ENCODE peak calls at places on chromosome 12, in five cellular contexts. One of them, this sample, is unnamed. For H3K4me1, the result is how much of the 10 kb centered on the place peaks cover.

GRCh38 chr12:15364221-15365170 is 42.2 kb downstream of the PTPRO start:
- DNase-seq in spleen: no peak
- DNase-seq in vagina: no peak
- DNase-seq in naive thymus-derived CD4-positive, alpha-beta T cell: no peak
- DNase-seq in HCT116: no peak
- DNase-seq in this sample: no peak

GRCh38 chr12:107131832-107132616 is 38.7 kb upstream of the CRY1 start:
- DNase-seq in spleen: no peak
- DNase-seq in vagina: no peak
- DNase-seq in naive thymus-derived CD4-positive, alpha-beta T cell: peak
- DNase-seq in HCT116: peak
- DNase-seq in this sample: peak

GRCh38 chr12:110965574-110965973 is 45.2 kb upstream of the MYL2 start:
- DNase-seq in spleen: no peak
- DNase-seq in vagina: no peak
- DNase-seq in naive thymus-derived CD4-positive, alpha-beta T cell: no peak
- DNase-seq in HCT116: no peak
- DNase-seq in this sample: no peak

GRCh38 chr12:108180255-108181094 is 51.4 kb downstream of the WSCD2 start:
- DNase-seq in spleen: no peak
- DNase-seq in vagina: no peak
- DNase-seq in naive thymus-derived CD4-positive, alpha-beta T cell: no peak
- DNase-seq in HCT116: no peak
- DNase-seq in this sample: no peak

GRCh38 chr12:82867782-82868505 is 181.2 kb downstream of the TMTC2 start:
- DNase-seq in spleen: no peak
- DNase-seq in vagina: no peak
- DNase-seq in naive thymus-derived CD4-positive, alpha-beta T cell: no peak
- DNase-seq in HCT116: no peak
- DNase-seq in this sample: no peak

GRCh38 chr12:29376118-29376517 is 4.9 kb downstream of the ERGIC2 start:
- DNase-seq in spleen: no peak
- DNase-seq in vagina: no peak
- DNase-seq in naive thymus-derived CD4-positive, alpha-beta T cell: no peak
- DNase-seq in HCT116: no peak
- DNase-seq in this sample: no peak

GRCh38 chr12:82931349-82932116 is 244.8 kb downstream of the TMTC2 start:
- DNase-seq in spleen: no peak
- DNase-seq in vagina: no peak
- DNase-seq in naive thymus-derived CD4-positive, alpha-beta T cell: no peak
- DNase-seq in HCT116: no peak
- DNase-seq in this sample: no peak

GRCh38 chr12:64404470-64405446 is 566 bp downstream of the XPOT start:
- DNase-seq in spleen: no peak
- DNase-seq in vagina: no peak
- DNase-seq in naive thymus-derived CD4-positive, alpha-beta T cell: peak
- DNase-seq in HCT116: no peak
- DNase-seq in this sample: peak

GRCh38 chr12:123905319-123905925 is 67.2 kb downstream of the CCDC92 start:
- DNase-seq in spleen: no peak
- DNase-seq in vagina: no peak
- DNase-seq in naive thymus-derived CD4-positive, alpha-beta T cell: peak
- DNase-seq in HCT116: peak
- DNase-seq in this sample: peak

GRCh38 chr12:79300199-79300568 is 390.6 kb downstream of the PAWR start:
- DNase-seq in spleen: no peak
- DNase-seq in vagina: no peak
- DNase-seq in naive thymus-derived CD4-positive, alpha-beta T cell: no peak
- DNase-seq in HCT116: no peak
- DNase-seq in this sample: peak

GRCh38 chr12:103852498-103852992 is 11.5 kb upstream of the NT5DC3 start:
- DNase-seq in spleen: no peak
- DNase-seq in vagina: no peak
- DNase-seq in naive thymus-derived CD4-positive, alpha-beta T cell: no peak
- DNase-seq in HCT116: no peak
- DNase-seq in this sample: no peak

GRCh38 chr12:110906088-110906487 is 14.3 kb downstream of the MYL2 start:
- DNase-seq in spleen: no peak
- DNase-seq in vagina: no peak
- DNase-seq in naive thymus-derived CD4-positive, alpha-beta T cell: no peak
- DNase-seq in HCT116: no peak
- DNase-seq in this sample: no peak

GRCh38 chr12:109695961-109696461 is 17.6 kb upstream of the FAM222A start:
- DNase-seq in spleen: peak
- DNase-seq in vagina: no peak
- DNase-seq in naive thymus-derived CD4-positive, alpha-beta T cell: no peak
- DNase-seq in HCT116: peak
- DNase-seq in this sample: peak

GRCh38 chr12:106072751-106073150 is 66.0 kb downstream of the NUAK1 start:
- DNase-seq in spleen: no peak
- DNase-seq in vagina: no peak
- DNase-seq in naive thymus-derived CD4-positive, alpha-beta T cell: no peak
- DNase-seq in HCT116: no peak
- DNase-seq in this sample: no peak

GRCh38 chr12:64950899-64951298 is 126.5 kb downstream of the TBC1D30 start:
- DNase-seq in spleen: no peak
- DNase-seq in vagina: no peak
- DNase-seq in naive thymus-derived CD4-positive, alpha-beta T cell: no peak
- DNase-seq in HCT116: no peak
- DNase-seq in this sample: no peak

GRCh38 chr12:55718020-55718419 is 2.2 kb upstream of the RDH5 start:
- DNase-seq in spleen: peak
- DNase-seq in vagina: no peak
- DNase-seq in naive thymus-derived CD4-positive, alpha-beta T cell: no peak
- DNase-seq in HCT116: no peak
- DNase-seq in this sample: no peak

GRCh38 chr12:49547090-49547690 is 8.4 kb downstream of the KCNH3 start:
- DNase-seq in spleen: no peak
- DNase-seq in vagina: no peak
- DNase-seq in naive thymus-derived CD4-positive, alpha-beta T cell: no peak
- DNase-seq in HCT116: no peak
- DNase-seq in this sample: no peak

GRCh38 chr12:62846506-62846905 is 88.4 kb downstream of the PPM1H start:
- DNase-seq in spleen: no peak
- DNase-seq in vagina: no peak
- DNase-seq in naive thymus-derived CD4-positive, alpha-beta T cell: no peak
- DNase-seq in HCT116: no peak
- DNase-seq in this sample: no peak

GRCh38 chr12:60191676-60192359 is 596.0 kb downstream of the SLC16A7 start:
- DNase-seq in spleen: no peak
- DNase-seq in vagina: no peak
- DNase-seq in naive thymus-derived CD4-positive, alpha-beta T cell: no peak
- DNase-seq in HCT116: no peak
- DNase-seq in this sample: no peak

GRCh38 chr12:108611884-108612415 is 14.1 kb upstream of the TMEM119 start:
- DNase-seq in spleen: no peak
- DNase-seq in vagina: no peak
- DNase-seq in naive thymus-derived CD4-positive, alpha-beta T cell: peak
- DNase-seq in HCT116: peak
- DNase-seq in this sample: no peak

GRCh38 chr12:54549774-54550451 is 512 bp downstream of the PDE1B start:
- DNase-seq in spleen: peak
- DNase-seq in vagina: no peak
- DNase-seq in naive thymus-derived CD4-positive, alpha-beta T cell: peak
- DNase-seq in HCT116: no peak
- DNase-seq in this sample: no peak

GRCh38 chr12:52278931-52279682 is 4.7 kb downstream of the KRT86 start:
- DNase-seq in spleen: peak
- DNase-seq in vagina: peak
- DNase-seq in naive thymus-derived CD4-positive, alpha-beta T cell: peak
- DNase-seq in HCT116: peak
- DNase-seq in this sample: peak

GRCh38 chr12:52280796-52281560 is 6.5 kb downstream of the KRT86 start:
- DNase-seq in spleen: peak
- DNase-seq in vagina: peak
- DNase-seq in naive thymus-derived CD4-positive, alpha-beta T cell: no peak
- DNase-seq in HCT116: peak
- DNase-seq in this sample: peak

GRCh38 chr12:52279683-52280318 is 5.4 kb downstream of the KRT86 start:
- DNase-seq in spleen: peak
- DNase-seq in vagina: peak
- DNase-seq in naive thymus-derived CD4-positive, alpha-beta T cell: no peak
- DNase-seq in HCT116: no peak
- DNase-seq in this sample: no peak

GRCh38 chr12:52278530-52278929 is 4.1 kb downstream of the KRT86 start:
- DNase-seq in spleen: no peak
- DNase-seq in vagina: peak
- DNase-seq in naive thymus-derived CD4-positive, alpha-beta T cell: no peak
- DNase-seq in HCT116: no peak
- DNase-seq in this sample: no peak

DNA sequence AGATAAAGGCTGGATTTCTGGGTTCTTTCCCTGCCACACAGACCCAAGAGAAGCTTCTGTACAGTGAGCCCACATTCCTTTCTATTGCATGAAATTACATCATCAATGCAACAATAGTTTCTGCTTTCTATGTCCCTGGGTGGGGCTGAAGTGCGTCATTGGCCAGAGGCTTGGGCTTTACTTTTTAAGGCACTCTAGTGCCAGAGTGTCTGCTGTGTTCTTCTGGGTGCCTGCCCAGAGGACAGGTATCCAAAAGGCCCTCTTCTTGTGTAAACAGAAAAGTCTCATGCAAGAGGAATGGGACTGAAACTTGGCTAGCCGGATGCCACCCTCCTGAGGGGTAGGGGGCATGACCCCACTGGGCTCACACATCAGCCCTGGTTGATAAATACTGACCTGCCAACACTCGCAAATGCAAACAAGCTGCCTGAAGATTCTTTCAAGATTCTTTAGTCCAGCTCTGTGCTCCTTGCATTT is 5.9 kb downstream of the KRT86 start:
- DNase-seq in spleen: peak
- DNase-seq in vagina: peak
- DNase-seq in naive thymus-derived CD4-positive, alpha-beta T cell: no peak
- DNase-seq in HCT116: peak
- DNase-seq in this sample: peak
- H3K4me1 ChIP-seq in spleen: under half
- H3K4me1 ChIP-seq in vagina: under half
- H3K4me1 ChIP-seq in naive thymus-derived CD4-positive, alpha-beta T cell: under half
- H3K4me1 ChIP-seq in HCT116: half or more
- H3K4me1 ChIP-seq in this sample: under half

GRCh38 chr12:4117386-4118016 is 156.1 kb upstream of the CCND2 start:
- DNase-seq in spleen: no peak
- DNase-seq in vagina: no peak
- DNase-seq in naive thymus-derived CD4-positive, alpha-beta T cell: no peak
- DNase-seq in HCT116: no peak
- DNase-seq in this sample: no peak

GRCh38 chr12:4118017-4118510 is 155.5 kb upstream of the CCND2 start:
- DNase-seq in spleen: no peak
- DNase-seq in vagina: no peak
- DNase-seq in naive thymus-derived CD4-positive, alpha-beta T cell: peak
- DNase-seq in HCT116: no peak
- DNase-seq in this sample: no peak

GRCh38 chr12:4119157-4119761 is 154.3 kb upstream of the CCND2 start:
- DNase-seq in spleen: no peak
- DNase-seq in vagina: no peak
- DNase-seq in naive thymus-derived CD4-positive, alpha-beta T cell: no peak
- DNase-seq in HCT116: no peak
- DNase-seq in this sample: peak

GRCh38 chr12:4120316-4120920 is 153.1 kb upstream of the CCND2 start:
- DNase-seq in spleen: no peak
- DNase-seq in vagina: peak
- DNase-seq in naive thymus-derived CD4-positive, alpha-beta T cell: no peak
- DNase-seq in HCT116: no peak
- DNase-seq in this sample: no peak

GRCh38 chr12:4118601-4119156 is 154.9 kb upstream of the CCND2 start:
- DNase-seq in spleen: no peak
- DNase-seq in vagina: no peak
- DNase-seq in naive thymus-derived CD4-positive, alpha-beta T cell: no peak
- DNase-seq in HCT116: no peak
- DNase-seq in this sample: no peak
- H3K4me1 ChIP-seq in spleen: under half
- H3K4me1 ChIP-seq in vagina: under half
- H3K4me1 ChIP-seq in naive thymus-derived CD4-positive, alpha-beta T cell: under half
- H3K4me1 ChIP-seq in HCT116: under half
- H3K4me1 ChIP-seq in this sample: under half

GRCh38 chr12:57614178-57614947 is 3.1 kb downstream of the ARHGEF25 start:
- DNase-seq in spleen: no peak
- DNase-seq in vagina: no peak
- DNase-seq in naive thymus-derived CD4-positive, alpha-beta T cell: no peak
- DNase-seq in HCT116: peak
- DNase-seq in this sample: peak
- H3K4me1 ChIP-seq in spleen: under half
- H3K4me1 ChIP-seq in vagina: under half
- H3K4me1 ChIP-seq in naive thymus-derived CD4-positive, alpha-beta T cell: under half
- H3K4me1 ChIP-seq in HCT116: under half
- H3K4me1 ChIP-seq in this sample: under half

GRCh38 chr12:52249041-52249461 is 16.0 kb downstream of the KRT7 start:
- DNase-seq in spleen: no peak
- DNase-seq in vagina: no peak
- DNase-seq in naive thymus-derived CD4-positive, alpha-beta T cell: no peak
- DNase-seq in HCT116: no peak
- DNase-seq in this sample: no peak

GRCh38 chr12:52248541-52249035 is 15.5 kb downstream of the KRT7 start:
- DNase-seq in spleen: no peak
- DNase-seq in vagina: no peak
- DNase-seq in naive thymus-derived CD4-positive, alpha-beta T cell: no peak
- DNase-seq in HCT116: no peak
- DNase-seq in this sample: no peak

GRCh38 chr12:52249511-52250047 is 16.5 kb downstream of the KRT7 start:
- DNase-seq in spleen: no peak
- DNase-seq in vagina: no peak
- DNase-seq in naive thymus-derived CD4-positive, alpha-beta T cell: no peak
- DNase-seq in HCT116: no peak
- DNase-seq in this sample: no peak

GRCh38 chr12:52246720-52247621 is 13.9 kb downstream of the KRT7 start:
- DNase-seq in spleen: no peak
- DNase-seq in vagina: no peak
- DNase-seq in naive thymus-derived CD4-positive, alpha-beta T cell: no peak
- DNase-seq in HCT116: peak
- DNase-seq in this sample: no peak

DNA sequence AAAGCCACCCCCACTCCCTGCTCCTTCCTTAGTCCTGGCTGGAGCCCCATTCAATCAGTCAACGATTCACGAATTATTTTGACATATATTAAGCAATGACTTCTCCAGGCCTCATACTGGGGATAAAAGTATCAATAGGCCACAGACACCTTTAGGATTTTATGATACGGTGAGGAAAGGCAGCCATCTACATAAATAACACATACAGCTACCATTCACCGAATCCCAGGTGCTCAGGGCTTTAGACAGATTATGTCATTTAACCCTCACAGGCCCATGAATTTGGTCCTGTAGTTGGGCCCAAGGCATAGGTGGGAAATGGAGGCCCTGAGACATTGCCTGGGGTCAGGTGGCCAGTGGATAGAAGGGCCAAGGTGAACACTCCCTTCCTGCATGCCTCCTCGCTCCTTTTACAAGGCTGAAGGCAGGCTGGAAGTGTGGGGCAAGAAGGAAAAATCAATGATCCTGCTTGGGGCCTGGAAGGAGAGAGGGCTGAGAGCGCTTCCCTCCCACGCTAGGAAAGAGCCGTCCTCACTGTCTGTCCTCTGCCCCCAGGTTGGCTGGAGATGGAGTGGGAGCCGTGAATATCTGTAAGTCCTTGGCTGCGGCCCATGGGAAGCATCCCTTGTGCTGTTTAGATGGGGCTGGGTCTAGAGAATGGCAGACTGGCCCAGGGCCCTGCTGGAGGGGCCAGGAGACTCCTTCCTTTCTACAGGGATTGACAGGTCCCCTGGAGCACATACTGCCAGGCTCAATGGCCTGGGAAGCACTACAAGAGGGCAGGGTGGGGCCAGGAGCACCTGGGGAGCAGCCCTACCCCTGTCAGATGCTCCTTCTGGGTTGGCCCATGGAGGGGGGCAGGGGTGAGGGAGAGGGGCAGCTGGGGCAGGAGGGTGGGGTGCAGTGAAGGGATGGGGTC is 14.8 kb downstream of the KRT7 start:
- DNase-seq in spleen: no peak
- DNase-seq in vagina: no peak
- DNase-seq in naive thymus-derived CD4-positive, alpha-beta T cell: no peak
- DNase-seq in HCT116: no peak
- DNase-seq in this sample: no peak
- H3K4me1 ChIP-seq in spleen: under half
- H3K4me1 ChIP-seq in vagina: under half
- H3K4me1 ChIP-seq in naive thymus-derived CD4-positive, alpha-beta T cell: under half
- H3K4me1 ChIP-seq in HCT116: half or more
- H3K4me1 ChIP-seq in this sample: under half